ENCODE peak calls at places on chromosomes 4 and X, in four cellular contexts. W, D, F and Y are unnamed samples.

GRCh38 chrX:9857575-9857974 is 71.3 kb downstream of the SHROOM2 start:
- DNase-seq in W (no peak), D (no peak), F (no peak), Y (no peak)

GRCh38 chr4:164252286-164252685 is 501.6 kb upstream of the SMIM31 start:
- DNase-seq in W (no peak), D (no peak), F (no peak), Y (peak)

GRCh38 chrX:96722793-96723192 is 38.2 kb downstream of the DIAPH2 start:
- DNase-seq in W (no peak), D (no peak), F (no peak), Y (no peak)

GRCh38 chr4:1402021-1402515 is 4.2 kb downstream of the NKX1-1 start:
- DNase-seq in W (no peak), D (no peak), F (no peak), Y (no peak)

GRCh38 chr4:52750819-52751348 is 341 bp downstream of the ERVMER34-1 start:
- DNase-seq in W (no peak), D (peak), F (peak), Y (peak)

GRCh38 chr4:20394471-20394870 is 142.8 kb downstream of the SLIT2 start:
- DNase-seq in W (no peak), D (no peak), F (no peak), Y (no peak)

GRCh38 chr4:1154126-1154522 is 18.3 kb downstream of the SPON2 start:
- DNase-seq in W (no peak), D (no peak), F (no peak), Y (no peak)

GRCh38 chrX:87475793-87476192 is 41.8 kb upstream of the KLHL4 start:
- DNase-seq in W (no peak), D (no peak), F (no peak), Y (no peak)

GRCh38 chr4:176671532-176671931 is 121.2 kb downstream of the VEGFC start:
- DNase-seq in W (no peak), D (no peak), F (no peak), Y (no peak)

GRCh38 chr4:169246957-169247396 is 23.8 kb downstream of the SH3RF1 start:
- DNase-seq in W (no peak), D (no peak), F (no peak), Y (no peak)

GRCh38 chr4:65880594-65880993 is 210.3 kb upstream of the EPHA5 start:
- DNase-seq in W (no peak), D (no peak), F (no peak), Y (peak)

GRCh38 chrX:110944323-110944761 is 148.7 kb upstream of the CHRDL1 start:
- DNase-seq in W (no peak), D (no peak), F (no peak), Y (no peak)

GRCh38 chr4:1041147-1041935 is 29.9 kb downstream of the FGFRL1 start:
- DNase-seq in W (no peak), D (no peak), F (no peak), Y (peak)

GRCh38 chr4:114193625-114194399 is 214.4 kb upstream of the ARSJ start:
- DNase-seq in W (no peak), D (no peak), F (no peak), Y (no peak)

GRCh38 chr4:40238700-40239548 is 42.1 kb downstream of the RHOH start:
- DNase-seq in W (peak), D (peak), F (no peak), Y (no peak)

GRCh38 chr4:8439168-8439567 is 1.4 kb downstream of the ACOX3 start:
- DNase-seq in W (no peak), D (no peak), F (no peak), Y (peak)

GRCh38 chr4:94333864-94334263 is 8.8 kb downstream of the HPGDS start:
- DNase-seq in W (no peak), D (no peak), F (no peak), Y (no peak)

GRCh38 chr4:54541426-54542118 is 116.2 kb upstream of the KIT start:
- DNase-seq in W (no peak), D (no peak), F (no peak), Y (no peak)

GRCh38 chr4:88211473-88212252 is 53.2 kb upstream of the ABCG2 start:
- DNase-seq in W (peak), D (peak), F (peak), Y (peak)

GRCh38 chr4:155005395-155006087 is 202.9 kb upstream of the NPY2R start:
- DNase-seq in W (no peak), D (no peak), F (peak), Y (peak)

GRCh38 chr4:105461221-105462041 is 12.4 kb downstream of the PPA2 start:
- DNase-seq in W (no peak), D (no peak), F (no peak), Y (peak)

GRCh38 chr4:86895692-86896488 is 3.7 kb upstream of the C4orf36 start:
- DNase-seq in W (no peak), D (peak), F (peak), Y (peak)

GRCh38 chr4:137532869-137533236 is 559 bp upstream of the PCDH18 start:
- DNase-seq in W (no peak), D (no peak), F (no peak), Y (no peak)

GRCh38 chr4:92101609-92102231 is 202.0 kb upstream of the GRID2 start:
- DNase-seq in W (no peak), D (no peak), F (no peak), Y (peak)

GRCh38 chr4:74490736-74491135 is 45.8 kb downstream of the AREG start:
- DNase-seq in W (no peak), D (no peak), F (no peak), Y (peak)

GRCh38 chrX:9913041-9913440 is 54.1 kb upstream of the CLDN34 start:
- DNase-seq in W (no peak), D (no peak), F (no peak), Y (peak)

GRCh38 chrX:153648358-153649177 is 1.6 kb downstream of the DUSP9 start:
- DNase-seq in W (peak), D (no peak), F (no peak), Y (no peak)

GRCh38 chr4:176044589-176044951 is 21.1 kb upstream of the WDR17 start:
- DNase-seq in W (no peak), D (no peak), F (no peak), Y (no peak)

GRCh38 chr4:48025005-48025404 is 8.4 kb downstream of the NIPAL1 start:
- DNase-seq in W (no peak), D (no peak), F (no peak), Y (peak)

GRCh38 chr4:41611124-41611838 is 73.3 kb downstream of the LIMCH1 start:
- DNase-seq in W (no peak), D (no peak), F (no peak), Y (peak)

GRCh38 chrX:42398967-42399631 is 378.9 kb downstream of the PPP1R2C start:
- DNase-seq in W (no peak), D (peak), F (no peak), Y (no peak)

GRCh38 chr4:119136541-119136940 is 909 bp downstream of the MYOZ2 start:
- DNase-seq in W (no peak), D (no peak), F (peak), Y (no peak)

GRCh38 chr4:174256277-174256713 is 27.2 kb downstream of the FBXO8 start:
- DNase-seq in W (no peak), D (no peak), F (peak), Y (peak)

GRCh38 chr4:82851318-82851717 is 39.6 kb downstream of the SEC31A start:
- DNase-seq in W (no peak), D (no peak), F (no peak), Y (peak)

GRCh38 chr4:82852751-82853053 is 38.3 kb downstream of the SEC31A start:
- DNase-seq in W (no peak), D (no peak), F (no peak), Y (no peak)

GRCh38 chr4:82848706-82849105 is 42.2 kb downstream of the SEC31A start:
- DNase-seq in W (no peak), D (no peak), F (no peak), Y (peak)

GRCh38 chr4:82850684-82851083 is 40.3 kb downstream of the SEC31A start:
- DNase-seq in W (no peak), D (no peak), F (no peak), Y (no peak)

GRCh38 chr4:82851902-82852750 is 38.8 kb downstream of the SEC31A start:
- DNase-seq in W (no peak), D (peak), F (peak), Y (peak)
- TF ChIP-seq CTCF in W (peak), D (no peak), F (peak), Y (peak)

GRCh38 chr4:80008351-80008750 is 64.7 kb downstream of the ANTXR2 start:
- DNase-seq in W (no peak), D (no peak), F (no peak), Y (no peak)

GRCh38 chr4:80004319-80004718 is 68.7 kb downstream of the ANTXR2 start:
- DNase-seq in W (no peak), D (no peak), F (no peak), Y (no peak)

GRCh38 chr4:80007745-80008149 is 65.3 kb downstream of the ANTXR2 start:
- DNase-seq in W (no peak), D (no peak), F (no peak), Y (peak)

GRCh38 chr4:80006935-80007744 is 65.9 kb downstream of the ANTXR2 start:
- DNase-seq in W (no peak), D (no peak), F (peak), Y (peak)

GRCh38 chr4:80005863-80006262 is 67.2 kb downstream of the ANTXR2 start:
- DNase-seq in W (no peak), D (no peak), F (peak), Y (peak)
- H3K4me3 ChIP-seq in W (no peak), D (no peak), F (no peak), Y (no peak)

GRCh38 chr4:141570290-141570689 is 66.1 kb upstream of the IL15 start:
- DNase-seq in W (no peak), D (no peak), F (no peak), Y (no peak)

GRCh38 chr4:141567326-141567915 is 69.0 kb upstream of the IL15 start:
- DNase-seq in W (no peak), D (no peak), F (no peak), Y (no peak)

GRCh38 chr4:141569141-141569540 is 67.2 kb upstream of the IL15 start:
- DNase-seq in W (no peak), D (no peak), F (no peak), Y (no peak)

GRCh38 chr4:141563721-141564120 is 72.7 kb upstream of the IL15 start:
- DNase-seq in W (no peak), D (no peak), F (no peak), Y (no peak)

DNA sequence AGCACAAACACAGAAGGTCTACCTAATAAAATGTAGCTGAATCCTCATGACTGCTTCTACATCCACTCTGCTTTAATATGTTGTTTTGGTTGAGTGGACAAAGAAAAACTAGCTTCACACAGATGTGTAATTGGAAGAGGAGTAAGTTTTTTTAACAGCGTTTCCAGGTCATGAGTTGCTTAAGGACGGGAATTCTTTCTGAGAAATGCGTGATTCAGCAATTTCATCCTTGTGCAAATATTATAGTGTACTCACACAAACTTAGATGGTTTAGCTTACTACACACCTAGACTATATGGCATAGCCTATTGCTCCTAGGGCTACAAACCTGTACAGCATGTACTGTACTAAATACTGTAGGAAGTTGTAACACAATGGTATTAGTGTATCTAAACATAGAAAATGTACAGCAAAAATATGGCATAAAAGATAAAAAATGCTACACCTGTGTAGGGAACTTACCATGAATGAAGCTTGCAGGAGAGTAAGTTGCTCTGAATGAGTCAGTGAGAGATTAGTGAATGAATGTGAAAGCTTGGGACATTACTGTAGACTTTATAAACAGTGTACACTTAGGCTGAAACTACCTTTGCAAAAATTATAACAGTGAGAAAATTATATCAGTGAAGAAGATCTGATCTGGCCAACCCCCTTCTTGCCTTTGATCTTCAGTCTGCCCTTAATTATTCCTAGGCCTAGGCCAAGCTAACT is 70.8 kb upstream of the IL15 start:
- DNase-seq in W (no peak), D (no peak), F (no peak), Y (peak)
- TF ChIP-seq CTCF in W (no peak), D (no peak), F (no peak), Y (no peak)

GRCh38 chr4:168152837-168153500 is 60.6 kb downstream of the ANXA10 start:
- DNase-seq in W (no peak), D (no peak), F (no peak), Y (no peak)

GRCh38 chr4:168150651-168151050 is 58.3 kb downstream of the ANXA10 start:
- DNase-seq in W (no peak), D (no peak), F (no peak), Y (no peak)

GRCh38 chr4:168154546-168155277 is 62.4 kb downstream of the ANXA10 start:
- DNase-seq in W (no peak), D (no peak), F (no peak), Y (no peak)

GRCh38 chr4:168151313-168151712 is 59.0 kb downstream of the ANXA10 start:
- DNase-seq in W (no peak), D (no peak), F (no peak), Y (no peak)

DNA sequence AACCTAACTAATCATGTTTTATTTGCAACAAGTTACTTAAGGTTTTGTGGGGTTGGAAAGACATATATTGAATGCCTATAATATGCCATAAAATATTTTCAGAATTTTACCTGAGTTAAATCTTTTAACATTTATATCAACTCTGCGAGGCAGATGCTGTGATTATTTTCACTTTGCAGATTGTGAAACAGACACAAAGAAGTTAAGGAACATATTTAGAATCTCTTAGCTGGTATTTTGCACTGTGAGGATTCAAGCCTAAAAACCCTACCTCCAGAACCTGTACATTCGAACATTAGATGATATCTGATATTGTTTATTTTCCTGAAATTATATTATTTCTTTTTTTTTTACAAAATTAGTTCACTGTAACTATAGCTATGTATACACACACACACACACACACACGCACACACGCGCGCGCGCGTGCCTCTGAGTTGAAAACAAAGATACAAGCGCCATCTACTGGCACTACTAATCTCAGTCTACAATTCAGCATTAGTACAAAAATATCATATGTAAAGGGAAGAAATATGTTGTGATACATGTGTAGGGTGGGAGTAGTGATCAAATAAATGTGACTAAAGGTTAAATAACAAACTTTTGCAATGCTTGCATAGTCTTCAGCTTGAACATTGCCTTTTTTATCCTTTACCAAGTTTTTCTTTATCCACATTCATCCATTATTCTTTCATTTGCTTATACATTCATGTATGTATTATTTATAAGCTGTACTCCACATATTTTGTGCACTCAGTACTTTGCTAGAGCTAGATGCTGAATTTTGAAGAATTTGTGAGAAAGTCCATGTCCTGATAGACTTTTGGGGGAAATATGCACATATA is 61.5 kb downstream of the ANXA10 start:
- DNase-seq in W (peak), D (peak), F (peak), Y (peak)
- H3K4me3 ChIP-seq in W (peak), D (no peak), F (peak), Y (peak)

GRCh38 chr4:37243061-37243460 is 1.5 kb upstream of the NWD2 start:
- DNase-seq in W (no peak), D (peak), F (no peak), Y (no peak)

GRCh38 chr4:37241646-37242045 is 2.9 kb upstream of the NWD2 start:
- DNase-seq in W (no peak), D (no peak), F (no peak), Y (no peak)

GRCh38 chr4:37245391-37245954 is 930 bp downstream of the NWD2 start:
- DNase-seq in W (no peak), D (no peak), F (no peak), Y (no peak)

GRCh38 chr4:37244583-37245390 is at the start of gene NWD2:
- DNase-seq in W (no peak), D (peak), F (no peak), Y (no peak)

GRCh38 chr4:37243722-37244582 is 591 bp upstream of the NWD2 start:
- DNase-seq in W (no peak), D (peak), F (peak), Y (no peak)
- TF ChIP-seq CTCF in W (no peak), D (no peak), F (no peak), Y (no peak)

GRCh38 chr4:2418652-2419571 is at the start of gene CFAP99:
- DNase-seq in W (peak), D (peak), F (peak), Y (peak)
- H3K4me3 ChIP-seq in W (peak), D (peak), F (peak), Y (peak)